ENCODE peak calls at places on chromosomes 2 and 18, in eight cellular contexts. J, Q, K, E, N, X, V and F are unnamed samples.
A peak's percentile ranks its signal among the peaks of the same experiment; 100 is the strongest.

GRCh38 chr2:226115102-226115831 is 684.4 kb downstream of the IRS1 start:
- DNase-seq in N (peak; percentile 94), V (no peak), X (no peak), E (no peak), J (no peak), K (no peak), Q (peak; percentile 92), F (no peak)

GRCh38 chr18:74040459-74041332 is 106.9 kb downstream of the FBXO15 start:
- DNase-seq in X (no peak), Q (peak; percentile 22), N (peak; percentile 28), K (peak; percentile 58), V (no peak), E (peak; percentile 50), J (peak; percentile 55), F (no peak)

GRCh38 chr18:46293699-46294300 is 189.6 kb downstream of the HAUS1 start:
- DNase-seq in E (no peak), N (no peak), X (no peak), V (no peak), Q (no peak), J (peak; percentile 51), K (no peak), F (no peak)

GRCh38 chr2:175755656-175756386 is 246.2 kb downstream of the LNPK start:
- DNase-seq in E (no peak), N (peak; percentile 58), X (no peak), J (no peak), Q (no peak), V (no peak), K (no peak), F (no peak)

GRCh38 chr2:33313039-33313438 is 163.4 kb upstream of the RASGRP3 start:
- DNase-seq in K (no peak), J (no peak), X (no peak), E (no peak), Q (no peak), V (no peak), N (no peak), F (no peak)

GRCh38 chr2:64692401-64692800 is 38.7 kb upstream of the SERTAD2 start:
- DNase-seq in Q (no peak), N (no peak), V (no peak), X (no peak), J (no peak), K (no peak), E (no peak), F (no peak)

GRCh38 chr2:46804794-46805193 is 110.8 kb downstream of the MCFD2 start:
- DNase-seq in Q (no peak), N (no peak), E (peak; percentile 2), V (no peak), J (no peak), K (no peak), X (no peak), F (no peak)

GRCh38 chr2:19632327-19633040 is 269.3 kb downstream of the TTC32 start:
- DNase-seq in J (no peak), Q (no peak), K (no peak), N (no peak), V (no peak), X (no peak), E (no peak), F (no peak)

GRCh38 chr2:182240862-182241371 is 185.9 kb downstream of the PDE1A start:
- DNase-seq in V (no peak), Q (peak; percentile 43), X (no peak), E (peak; percentile 14), N (peak; percentile 55), K (no peak), J (peak; percentile 22), F (no peak)

GRCh38 chr2:61253136-61253535 is 91.1 kb downstream of the C2orf74 start:
- DNase-seq in E (no peak), X (no peak), Q (no peak), K (no peak), N (no peak), V (no peak), J (no peak), F (no peak)

DNA sequence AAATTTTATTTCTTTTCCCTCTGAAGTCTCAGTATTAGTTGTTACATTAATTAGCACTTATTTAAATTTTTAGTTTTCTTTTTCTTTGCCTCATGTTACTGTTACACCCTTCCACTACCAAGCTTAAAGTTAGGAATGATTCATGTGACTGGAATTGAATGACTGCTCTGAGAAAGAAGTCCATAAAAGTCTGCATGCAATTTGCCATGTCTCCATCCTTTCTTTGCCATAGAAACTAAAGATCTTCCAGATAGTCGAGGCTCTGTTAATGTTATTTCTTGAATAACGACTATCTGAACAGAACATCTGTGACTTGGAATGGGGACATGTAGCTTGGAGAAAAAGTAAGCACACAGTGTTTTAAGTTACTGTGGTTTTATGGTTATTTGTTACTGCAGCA is 1269.8 kb upstream of the PIK3C3 start:
- DNase-seq in N (no peak), X (no peak), K (no peak), V (no peak), Q (no peak), J (no peak), E (no peak), F (no peak)
- TF ChIP-seq EP300 in N (no peak), X (no peak), K (no peak), V (no peak), Q (no peak), J (no peak), E (no peak), F (no peak)

DNA sequence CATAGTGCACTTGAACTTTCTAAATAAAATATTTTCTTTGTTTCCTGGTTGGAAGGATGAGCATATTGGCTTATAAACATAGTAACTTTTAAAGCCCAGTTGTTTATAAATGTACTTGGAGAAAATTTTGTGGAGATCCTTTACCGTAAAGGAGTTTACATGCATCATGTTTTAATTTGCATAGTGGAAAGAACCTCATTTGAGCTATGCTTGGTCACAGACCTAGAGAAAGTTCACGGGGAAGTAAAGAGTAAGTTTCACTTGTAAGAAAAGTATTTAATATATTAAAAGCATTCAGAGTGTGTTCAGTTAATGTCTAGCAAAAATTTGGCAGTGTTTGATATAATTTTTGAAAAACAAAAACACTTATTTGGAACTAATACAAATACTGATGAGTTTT is 45.3 kb downstream of the PIKFYVE start:
- DNase-seq in X (no peak), N (no peak), Q (no peak), J (no peak), K (no peak), V (no peak), E (no peak), F (no peak)
- H3K4me1 ChIP-seq in X (peaks cover 16% of the 10 kb centered on the region), N (no peaks in the 10 kb centered on the region), Q (no peaks in the 10 kb centered on the region), J (no peaks in the 10 kb centered on the region), K (no peaks in the 10 kb centered on the region), V (no peaks in the 10 kb centered on the region), E (peaks cover 2% of the 10 kb centered on the region), F (no peaks in the 10 kb centered on the region)

DNA sequence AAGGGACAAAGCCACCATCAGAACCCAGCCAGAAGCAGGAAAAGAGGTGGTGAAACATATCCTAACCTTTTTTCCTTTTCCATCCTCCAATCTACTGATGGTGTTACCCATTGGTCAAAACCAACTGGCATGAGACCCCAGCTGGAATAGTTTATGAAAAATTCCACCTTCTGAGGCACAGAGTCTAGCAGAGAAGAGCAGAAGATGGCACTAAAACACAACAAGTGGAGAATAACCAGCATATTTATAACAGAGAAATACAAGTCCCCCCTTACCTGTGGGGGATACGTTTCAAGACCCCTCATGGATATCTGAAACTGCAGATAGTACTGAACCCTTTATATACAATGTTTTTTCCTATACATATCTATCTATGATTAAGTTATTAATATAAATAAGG is 4.9 kb upstream of the INPP1 start:
- DNase-seq in Q (no peak), N (no peak), E (no peak), V (no peak), X (no peak), K (no peak), J (no peak), F (no peak)
- TF ChIP-seq CTCF in Q (peak; percentile 23), N (peak; percentile 47), E (peak; percentile 7), V (no peak), X (no peak), K (no peak), J (no peak), F (no peak)

GRCh38 chr2:71824436-71824835 is 323.2 kb downstream of the CYP26B1 start:
- DNase-seq in V (no peak), E (no peak), J (no peak), Q (no peak), N (no peak), K (no peak), X (no peak), F (no peak)
- TF ChIP-seq EP300 in V (no peak), E (no peak), J (no peak), Q (no peak), N (no peak), K (no peak), X (no peak), F (no peak)

GRCh38 chr2:138032334-138032733 is 68.1 kb downstream of the HNMT start:
- DNase-seq in N (peak; percentile 64), Q (no peak), V (no peak), K (no peak), J (no peak), X (no peak), E (no peak), F (no peak)

GRCh38 chr2:138037090-138037489 is 72.8 kb downstream of the HNMT start:
- DNase-seq in E (peak; percentile 14), J (no peak), K (no peak), V (no peak), N (no peak), X (no peak), Q (no peak), F (no peak)

GRCh38 chr2:138036522-138036921 is 72.2 kb downstream of the HNMT start:
- DNase-seq in Q (no peak), V (no peak), X (no peak), E (no peak), J (no peak), N (no peak), K (no peak), F (no peak)

GRCh38 chr2:138034536-138034935 is 70.3 kb downstream of the HNMT start:
- DNase-seq in J (no peak), Q (no peak), K (no peak), V (no peak), E (no peak), X (no peak), N (no peak), F (no peak)

DNA sequence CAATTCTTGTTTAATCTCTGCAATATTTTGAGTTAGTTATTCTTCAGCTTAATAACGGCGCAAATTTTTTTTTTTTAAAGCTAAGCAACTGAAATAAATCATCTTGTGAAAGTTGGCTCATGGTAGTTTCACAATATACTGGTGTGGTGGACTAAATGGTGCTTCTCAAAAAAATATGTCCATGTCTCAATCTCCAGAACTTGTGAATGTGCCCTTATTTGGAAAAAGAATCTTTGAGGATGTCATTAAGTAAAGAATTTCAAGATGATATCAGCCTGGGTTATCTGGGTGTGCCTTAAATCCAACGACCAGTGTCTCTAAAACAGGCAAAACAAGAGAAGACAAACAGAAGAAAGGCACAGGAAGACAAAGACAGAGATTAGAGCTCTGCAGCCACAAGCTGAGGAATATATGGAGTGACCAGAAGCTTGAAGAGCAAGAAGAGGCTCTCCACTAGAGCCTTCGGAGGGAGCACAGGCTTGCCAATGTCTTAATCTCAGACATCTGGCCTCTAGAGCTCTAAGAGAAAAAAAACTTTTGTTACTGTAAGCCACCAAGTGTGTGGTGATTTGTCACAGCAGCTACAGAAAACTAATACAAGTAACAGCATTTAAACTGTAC is 71.4 kb downstream of the HNMT start:
- DNase-seq in J (no peak), K (no peak), Q (peak; percentile 47), E (no peak), N (no peak), V (no peak), X (no peak), F (no peak)
- H3K4me1 ChIP-seq in J (no peaks in the 10 kb centered on the region), K (no peaks in the 10 kb centered on the region), Q (peaks cover 13% of the 10 kb centered on the region), E (peaks cover 5% of the 10 kb centered on the region), N (peaks cover 22% of the 10 kb centered on the region), V (no peaks in the 10 kb centered on the region), X (no peaks in the 10 kb centered on the region), F (no peaks in the 10 kb centered on the region)